ENCODE peak calls at places on chromosomes 7 and 10, in four cellular contexts. P is IMR-90, Q is thoracic aorta, M is cardiac fibroblast. K is an unnamed sample.

GRCh38 chr7:121026577-121027111 is 38.1 kb downstream of the CPED1 start:
- DNase-seq in Q (no peak), M (no peak), P (no peak), K (no peak)

GRCh38 chr10:132157101-132157500 is 29.6 kb upstream of the DPYSL4 start:
- DNase-seq in Q (no peak), M (no peak), P (no peak), K (no peak)

GRCh38 chr10:126598009-126598408 is 72.5 kb downstream of the C10orf90 start:
- DNase-seq in M (peak; percentile 50), P (peak; percentile 27), Q (no peak), K (no peak)

GRCh38 chr7:81638216-81638615 is 131.6 kb downstream of the HGF start:
- DNase-seq in P (peak; percentile 87), Q (no peak), M (peak; percentile 89), K (no peak)

GRCh38 chr10:6269953-6270867 is 67.5 kb downstream of the PFKFB3 start:
- DNase-seq in P (peak; percentile 19), Q (no peak), M (no peak), K (no peak)

GRCh38 chr10:21517983-21518628 is 7.4 kb downstream of the SKIDA1 start:
- DNase-seq in Q (no peak), M (peak; percentile 51), P (peak; percentile 68), K (no peak)

GRCh38 chr7:47580175-47580701 is 1.7 kb downstream of the TNS3 start:
- DNase-seq in M (peak; percentile 66), Q (no peak), P (peak; percentile 60), K (no peak)

GRCh38 chr7:47479821-47480575 is 101.9 kb downstream of the TNS3 start:
- DNase-seq in M (no peak), Q (no peak), P (no peak), K (no peak)

GRCh38 chr7:50793115-50793946 is 10.6 kb upstream of the GRB10 start:
- DNase-seq in Q (no peak), M (peak; percentile 77), P (peak; percentile 36), K (peak; percentile 33)

DNA sequence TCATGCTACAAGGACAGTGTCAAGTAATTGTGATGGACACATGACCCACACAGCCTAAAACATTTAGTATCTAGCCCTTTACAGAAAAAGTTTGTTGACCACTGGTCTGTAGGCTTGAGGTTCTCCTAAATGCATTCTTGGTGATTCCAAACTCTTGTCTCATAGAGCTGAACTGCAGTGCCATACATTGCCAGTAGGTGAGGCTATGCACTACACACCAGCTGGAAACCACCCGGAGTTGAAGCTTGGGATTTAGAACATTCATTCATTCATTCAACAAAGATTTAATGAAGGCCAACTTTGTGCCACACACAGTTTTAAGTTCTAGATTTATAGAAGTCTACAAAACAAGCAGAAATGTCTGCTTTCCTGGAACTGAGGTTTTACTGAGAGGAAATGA is 77.3 kb upstream of the TCF7L2 start:
- DNase-seq in M (no peak), P (no peak), Q (no peak), K (no peak)
- TF ChIP-seq CTCF in M (peak; percentile 63), P (peak; percentile 28), Q (no peak), K (no peak)

DNA sequence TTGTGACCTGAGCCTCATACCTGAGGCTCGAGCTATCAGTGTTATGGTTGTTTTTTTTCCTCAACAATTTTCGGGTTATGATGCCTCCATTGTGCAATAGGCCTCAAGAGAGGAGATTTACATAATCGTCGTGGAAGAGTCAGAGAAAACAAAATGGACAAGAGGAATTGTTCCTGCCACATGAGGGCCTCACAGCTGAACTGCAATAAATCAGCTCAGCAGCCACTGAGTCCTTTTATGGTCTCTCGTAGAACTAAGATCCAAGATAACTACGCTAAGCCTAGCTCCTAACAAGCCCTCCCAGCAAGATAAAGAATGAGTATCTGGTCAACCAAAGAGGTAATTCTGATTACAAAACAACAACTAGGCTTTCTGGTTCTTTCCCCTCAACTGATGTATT is 336.8 kb downstream of the WDR11 start:
- DNase-seq in P (no peak), Q (no peak), M (no peak), K (peak; percentile 19)
- TF ChIP-seq CTCF in P (no peak), Q (no peak), M (no peak), K (no peak)

GRCh38 chr7:43294080-43294630 is 181.7 kb downstream of the HECW1 start:
- DNase-seq in M (peak; percentile 68), P (peak; percentile 78), Q (no peak), K (no peak)

GRCh38 chr7:43298617-43299016 is 186.2 kb downstream of the HECW1 start:
- DNase-seq in M (no peak), Q (no peak), P (no peak), K (no peak)

GRCh38 chr7:43300121-43300520 is 187.7 kb downstream of the HECW1 start:
- DNase-seq in P (no peak), M (no peak), Q (no peak), K (no peak)

GRCh38 chr7:43295429-43295828 is 183.0 kb downstream of the HECW1 start:
- DNase-seq in M (no peak), Q (no peak), P (no peak), K (no peak)

DNA sequence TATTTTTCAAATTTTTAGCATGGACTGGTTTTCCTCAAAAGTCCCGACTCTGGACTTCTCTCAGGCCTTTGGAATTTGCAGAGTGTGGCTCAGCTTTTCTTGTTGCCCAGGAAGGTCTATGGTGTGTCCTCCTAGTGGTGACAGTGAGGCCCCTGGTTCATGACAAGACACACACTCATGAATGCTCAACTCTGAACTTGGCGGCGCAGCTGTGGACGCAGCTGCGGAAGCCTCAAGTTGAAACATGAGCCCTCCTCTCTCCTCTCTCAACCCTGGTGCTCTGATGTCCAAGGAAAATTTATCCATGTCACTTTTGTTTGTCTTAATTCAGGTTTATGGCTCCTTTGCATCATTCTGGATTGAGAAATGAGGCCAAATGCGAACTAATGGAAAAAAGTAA is 183.9 kb downstream of the HECW1 start:
- DNase-seq in M (no peak), Q (no peak), P (peak; percentile 53), K (no peak)
- TF ChIP-seq CTCF in M (peak; percentile 9), Q (no peak), P (no peak), K (no peak)

GRCh38 chr7:73682745-73683055 is 553 bp downstream of the DNAJC30 start:
- DNase-seq in M (no peak), Q (no peak), P (no peak), K (no peak)

GRCh38 chr7:73685311-73685710 is 1.9 kb downstream of the BUD23 start:
- DNase-seq in P (no peak), Q (no peak), M (no peak), K (no peak)

GRCh38 chr7:73683916-73684693 is 708 bp downstream of the BUD23 start:
- DNase-seq in Q (no peak), M (no peak), P (no peak), K (no peak)

GRCh38 chr7:73681031-73681430 is 2.2 kb downstream of the DNAJC30 start:
- DNase-seq in M (peak; percentile 34), Q (no peak), P (peak; percentile 60), K (no peak)

DNA sequence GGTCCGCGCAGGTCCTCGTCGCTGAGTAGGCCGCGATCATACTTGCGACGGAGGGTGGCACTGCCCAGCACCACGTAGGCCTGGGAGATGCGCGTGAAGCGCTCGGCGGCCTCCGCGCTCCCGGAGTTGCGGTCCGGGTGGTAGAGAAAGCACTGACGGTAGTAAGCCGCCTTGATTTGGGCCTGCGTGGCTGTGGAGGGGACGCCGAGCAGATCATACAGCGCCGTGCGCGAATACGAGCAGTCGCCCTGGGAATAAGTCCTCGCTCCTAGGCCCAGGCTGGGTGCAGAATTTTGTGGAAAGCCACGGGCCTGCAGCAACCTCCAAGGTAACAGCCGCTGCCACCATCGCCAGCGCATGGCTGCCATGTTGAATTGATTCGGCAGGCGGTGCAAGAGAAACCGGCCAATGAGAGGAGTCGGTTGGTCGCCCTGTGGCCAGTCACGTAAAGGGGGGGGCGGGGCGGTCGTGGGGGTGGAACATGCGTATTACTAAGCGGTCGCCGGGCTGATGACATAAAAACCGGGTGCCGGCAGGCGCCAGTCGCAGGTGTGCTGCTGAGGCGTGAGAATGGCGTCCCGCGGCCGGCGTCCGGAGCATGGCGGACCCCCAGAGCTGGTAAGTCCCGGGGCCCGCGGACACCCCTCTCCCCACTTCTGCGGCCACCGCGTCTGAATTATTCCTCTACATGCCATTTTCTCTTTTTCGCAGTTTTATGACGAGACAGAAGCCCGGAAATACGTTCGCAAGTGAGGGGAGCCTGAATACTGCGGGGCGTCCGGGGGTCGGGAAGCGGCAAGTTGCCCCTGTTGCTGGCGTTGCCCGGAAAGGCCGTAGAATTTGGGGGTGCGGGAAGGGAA is at the start of the genes BUD23 and DNAJC30:
- DNase-seq in P (peak; percentile 95), M (peak; percentile 97), Q (peak; percentile 98), K (peak; percentile 98)
- TF ChIP-seq CTCF in P (no peak), M (no peak), Q (no peak), K (peak; percentile 48)

DNA sequence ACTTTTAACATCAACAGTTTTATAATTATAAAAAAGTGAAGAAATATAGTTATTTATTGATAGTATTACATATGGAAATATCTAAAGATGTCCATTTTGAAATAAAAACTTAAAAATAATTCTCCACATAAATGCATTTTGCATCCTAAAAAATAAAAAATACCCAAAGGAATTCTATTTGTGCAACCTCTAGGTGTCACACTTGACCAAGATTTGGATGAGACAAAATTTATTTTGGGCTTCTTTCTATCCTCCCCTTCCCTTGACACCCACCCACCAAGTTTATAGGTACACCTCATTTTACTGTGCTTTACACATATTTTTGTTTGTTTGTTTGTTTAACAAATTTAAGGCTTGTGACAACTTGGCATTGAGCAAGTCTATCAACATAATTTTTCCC is 3.3 kb upstream of the THSD7A start:
- DNase-seq in Q (no peak), P (peak; percentile 1), M (peak; percentile 23), K (no peak)
- TF ChIP-seq CTCF in Q (no peak), P (peak; percentile 58), M (peak; percentile 3), K (peak; percentile 47)